ENCODE peak calls at places on chromosomes 6 and 20, in seven cellular contexts. Y is AG04450, C is endothelial cell of umbilical vein, A is fibroblast of mammary gland, Q is NT2/D1, M is retinal pigment epithelial cell, U is neural progenitor cell. V is an unnamed sample.

GRCh38 chr6:143583542-143584330 is 72.2 kb upstream of the FUCA2 start:
- DNase-seq in Q (no peak), Y (peak), M (no peak), U (no peak), A (peak), C (no peak), V (no peak)

GRCh38 chr6:85744571-85744970 is 101.9 kb upstream of the SYNCRIP start:
- DNase-seq in U (no peak), A (no peak), Y (no peak), C (no peak), M (no peak), Q (no peak), V (no peak)

GRCh38 chr6:151181701-151182367 is 57.9 kb upstream of the AKAP12 start:
- DNase-seq in C (no peak), Q (no peak), A (peak), Y (no peak), U (no peak), M (no peak), V (no peak)

GRCh38 chr6:26342106-26342999 is 22.6 kb upstream of the BTN3A2 start:
- DNase-seq in M (no peak), U (peak), Y (no peak), C (no peak), Q (no peak), A (peak), V (no peak)

GRCh38 chr20:14219801-14220461 is 117.5 kb downstream of the FLRT3 start:
- DNase-seq in A (no peak), Y (no peak), Q (peak), C (no peak), M (no peak), U (no peak), V (no peak)

GRCh38 chr6:25660512-25660911 is 8.5 kb downstream of the SCGN start:
- DNase-seq in U (no peak), A (peak), M (no peak), Y (no peak), Q (no peak), C (peak), V (peak)

GRCh38 chr6:156948807-156949206 is 171.6 kb downstream of the ARID1B start:
- DNase-seq in A (peak), U (no peak), Q (no peak), C (peak), M (no peak), Y (peak), V (peak)

GRCh38 chr20:17655865-17656489 is 26.1 kb downstream of the RRBP1 start:
- DNase-seq in A (peak), Q (no peak), Y (no peak), U (no peak), C (no peak), M (no peak), V (no peak)

GRCh38 chr6:104601756-104602155 is 258.0 kb downstream of the HACE1 start:
- DNase-seq in C (no peak), M (no peak), Y (no peak), A (peak), U (no peak), Q (no peak), V (no peak)

GRCh38 chr6:158168054-158168303 is at the start of gene SERAC1:
- DNase-seq in M (no peak), Y (no peak), C (no peak), U (no peak), A (no peak), Q (no peak), V (no peak)

GRCh38 chr20:12528591-12529041 is 480.2 kb upstream of the SPTLC3 start:
- DNase-seq in A (no peak), C (no peak), U (peak), Q (no peak), Y (no peak), M (no peak), V (no peak)

GRCh38 chr6:46368137-46368536 is 123.1 kb downstream of the RCAN2 start:
- DNase-seq in U (no peak), Y (no peak), Q (no peak), A (no peak), C (no peak), M (no peak), V (no peak)

GRCh38 chr6:135181333-135182119 is 418 bp downstream of the MYB start:
- DNase-seq in A (no peak), U (peak), M (no peak), C (peak), Q (no peak), Y (no peak), V (no peak)

GRCh38 chr6:71375676-71376075 is 87.1 kb downstream of the OGFRL1 start:
- DNase-seq in C (no peak), Y (no peak), U (no peak), Q (no peak), A (no peak), M (peak), V (no peak)

GRCh38 chr20:31608256-31608980 is 3.3 kb downstream of the ID1 start:
- DNase-seq in Y (no peak), U (peak), M (no peak), A (peak), C (peak), Q (peak), V (no peak)

GRCh38 chr6:27312146-27312949 is at the start of gene POM121L2:
- DNase-seq in M (no peak), Y (no peak), C (peak), U (peak), A (peak), Q (no peak), V (no peak)

GRCh38 chr20:56554869-56555268 is 21.8 kb downstream of the FAM209B start:
- DNase-seq in M (peak), C (peak), A (peak), Y (peak), Q (peak), U (no peak), V (peak)

GRCh38 chr20:49268600-49269365 is 9.1 kb downstream of the ZNFX1 start:
- DNase-seq in C (no peak), U (no peak), Y (peak), A (peak), Q (no peak), M (no peak), V (no peak)
- H3K4me3 ChIP-seq in C (no peak), U (no peak), Y (no peak), A (no peak), Q (no peak), M (no peak), V (peak)

DNA sequence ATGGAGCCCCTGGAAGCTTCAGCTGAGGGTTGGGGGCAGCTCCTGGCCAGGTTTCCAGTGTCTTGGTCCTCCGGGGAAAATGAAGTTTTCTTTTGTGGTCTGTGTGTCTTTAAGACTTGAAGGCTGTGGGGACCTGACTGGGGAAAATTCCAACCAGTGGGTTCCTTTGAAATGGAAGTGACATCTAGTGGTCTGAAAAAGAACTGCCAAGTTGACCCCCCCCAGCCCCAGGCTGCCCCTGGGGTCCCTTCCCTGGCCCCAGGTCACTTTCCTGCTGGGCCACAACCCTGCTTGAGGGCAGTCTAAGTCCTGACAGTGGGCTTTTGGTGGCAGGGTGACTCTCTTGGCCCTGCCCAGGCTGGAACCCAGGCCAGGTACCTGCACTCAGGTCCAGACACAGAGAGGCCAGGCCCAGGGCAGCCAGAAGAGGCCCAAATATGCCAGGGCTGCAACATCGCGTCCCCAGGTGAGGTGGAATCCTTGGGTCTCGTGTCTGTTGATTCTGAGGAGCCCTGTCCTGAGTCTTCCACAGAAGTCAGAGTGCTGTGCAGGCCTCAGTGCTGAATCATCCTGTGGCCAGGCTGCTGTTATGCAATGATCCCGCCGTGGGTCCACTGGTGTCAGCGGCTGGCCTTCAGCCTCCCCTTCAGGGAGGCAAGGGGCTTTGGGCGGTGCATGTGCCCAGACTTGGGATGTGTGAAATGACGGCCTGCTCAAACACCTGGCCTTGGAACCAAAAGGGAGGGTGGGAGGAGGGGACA is 68.4 kb downstream of the VEGFA start:
- DNase-seq in C (peak), U (peak), A (peak), Q (no peak), M (no peak), Y (no peak), V (no peak)
- H3K4me3 ChIP-seq in C (no peak), U (no peak), A (no peak), Q (no peak), M (no peak), Y (no peak), V (no peak)

DNA sequence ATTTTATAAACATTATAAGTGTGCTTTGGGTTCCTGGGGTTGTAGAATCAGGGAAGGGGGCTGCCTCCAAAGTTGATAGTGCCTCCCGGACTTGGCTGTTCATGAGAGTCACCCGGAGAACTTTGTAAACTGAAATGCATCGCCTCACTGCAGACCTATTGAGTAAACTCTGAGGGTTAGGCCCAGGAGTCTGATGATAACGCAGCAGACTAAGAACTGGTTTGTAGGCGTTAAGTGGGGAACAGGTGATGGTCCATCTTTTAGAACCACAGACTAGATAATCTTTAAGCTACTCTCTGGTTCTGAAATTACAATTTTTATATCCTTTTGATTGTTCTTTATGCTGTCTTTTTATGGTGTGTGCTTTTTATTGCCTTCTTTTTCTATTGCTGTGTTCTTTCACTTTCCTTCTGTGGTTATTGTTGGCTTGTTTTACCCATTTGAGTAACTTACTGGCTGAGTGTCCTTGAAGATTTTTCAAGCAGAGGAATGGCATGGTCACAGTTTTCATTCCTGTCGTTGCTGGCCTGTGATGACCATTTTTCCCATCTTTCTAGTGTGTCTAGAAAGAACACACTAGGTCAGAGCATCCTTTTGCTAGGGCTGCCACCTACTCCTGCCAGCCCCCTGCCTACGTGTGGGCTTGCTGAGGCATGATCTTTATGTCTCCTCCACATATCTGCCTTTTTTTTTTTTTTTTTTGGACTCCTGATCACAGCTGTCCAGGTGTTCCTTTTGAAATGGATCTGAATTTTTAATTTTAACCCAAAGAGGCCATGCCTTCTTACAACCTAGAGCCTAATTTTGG is 30.9 kb downstream of the LRRC1 start:
- DNase-seq in M (no peak), A (no peak), C (no peak), U (no peak), Y (no peak), Q (no peak), V (no peak)
- H3K4me3 ChIP-seq in M (no peak), A (no peak), C (no peak), U (no peak), Y (no peak), Q (no peak), V (no peak)

GRCh38 chr20:36833275-36834020 is 42.5 kb upstream of the TLDC2 start:
- DNase-seq in M (no peak), A (peak), C (peak), Q (no peak), U (no peak), Y (peak), V (no peak)

GRCh38 chr20:36835453-36836198 is 40.3 kb upstream of the TLDC2 start:
- DNase-seq in Q (peak), C (peak), M (peak), Y (peak), U (peak), A (peak), V (peak)

GRCh38 chr20:36832791-36833190 is 43.1 kb upstream of the TLDC2 start:
- DNase-seq in C (no peak), U (no peak), A (no peak), M (no peak), Q (no peak), Y (no peak), V (no peak)

GRCh38 chr20:36836591-36837329 is 39.2 kb upstream of the TLDC2 start:
- DNase-seq in A (peak), C (peak), Q (peak), U (peak), Y (no peak), M (no peak), V (no peak)

GRCh38 chr20:36835025-36835424 is 40.9 kb upstream of the TLDC2 start:
- DNase-seq in A (no peak), M (no peak), Q (no peak), C (no peak), Y (no peak), U (no peak), V (no peak)
- H3K4me3 ChIP-seq in A (no peak), M (no peak), Q (peak), C (no peak), Y (no peak), U (no peak), V (peak)

GRCh38 chr6:128474933-128475332 is 45.5 kb downstream of the PTPRK start:
- DNase-seq in C (no peak), Q (no peak), Y (no peak), U (no peak), A (no peak), M (no peak), V (no peak)

GRCh38 chr6:128474481-128474880 is 45.9 kb downstream of the PTPRK start:
- DNase-seq in Y (no peak), A (no peak), C (no peak), U (no peak), M (no peak), Q (no peak), V (no peak)

GRCh38 chr6:128479048-128479666 is 41.2 kb downstream of the PTPRK start:
- DNase-seq in U (no peak), A (no peak), M (no peak), Q (no peak), C (no peak), Y (no peak), V (no peak)

GRCh38 chr6:128479991-128480390 is 40.4 kb downstream of the PTPRK start:
- DNase-seq in M (no peak), U (no peak), A (no peak), Q (no peak), C (no peak), Y (no peak), V (no peak)

GRCh38 chr6:128478230-128479047 is 42.0 kb downstream of the PTPRK start:
- DNase-seq in U (no peak), M (no peak), Y (no peak), Q (no peak), A (no peak), C (no peak), V (no peak)
- H3K4me3 ChIP-seq in U (no peak), M (no peak), Y (no peak), Q (no peak), A (no peak), C (no peak), V (no peak)

GRCh38 chr20:2509794-2510193 is 1.1 kb upstream of the ZNF343 start:
- DNase-seq in M (no peak), Q (peak), Y (no peak), U (no peak), A (no peak), C (no peak), V (no peak)

GRCh38 chr20:2507875-2508630 is 662 bp downstream of the ZNF343 start:
- DNase-seq in M (no peak), Y (no peak), Q (no peak), U (no peak), A (peak), C (peak), V (no peak)

GRCh38 chr20:2509468-2509781 is 710 bp upstream of the ZNF343 start:
- DNase-seq in M (no peak), C (no peak), Y (no peak), U (no peak), A (no peak), Q (no peak), V (no peak)

GRCh38 chr20:2508631-2509467 is at the start of gene ZNF343:
- DNase-seq in Y (peak), M (peak), Q (peak), U (peak), C (peak), A (peak), V (peak)

DNA sequence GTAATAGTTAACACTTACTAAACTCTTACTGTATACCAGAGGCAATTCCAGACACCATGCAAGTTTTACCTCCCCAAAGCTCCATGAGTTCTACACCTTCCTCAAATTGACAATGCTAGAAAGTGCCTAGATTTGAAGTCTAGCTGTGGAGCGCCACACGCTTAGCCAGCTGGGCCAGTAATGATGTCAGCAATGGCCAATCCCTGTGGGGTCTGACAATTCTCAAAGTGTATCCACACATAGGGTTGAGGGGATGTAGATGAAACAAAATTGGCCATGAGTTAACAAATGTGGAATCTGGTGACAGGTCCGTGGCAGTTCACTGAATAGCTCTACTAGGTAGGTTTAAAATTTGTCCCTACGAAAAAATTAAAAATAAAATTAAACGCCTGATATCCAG is 1.3 kb downstream of the ZNF343 start:
- DNase-seq in Y (no peak), M (no peak), A (peak), U (no peak), C (no peak), Q (no peak), V (no peak)
- H3K4me3 ChIP-seq in Y (peak), M (peak), A (peak), U (no peak), C (no peak), Q (no peak), V (peak)

GRCh38 chr6:160911949-160912348 is 79.6 kb upstream of the MAP3K4 start:
- DNase-seq in U (no peak), M (no peak), Y (no peak), C (no peak), A (no peak), Q (no peak), V (no peak)

GRCh38 chr6:160917581-160917980 is 74.0 kb upstream of the MAP3K4 start:
- DNase-seq in U (no peak), Q (no peak), M (no peak), Y (no peak), C (no peak), A (no peak), V (no peak)

GRCh38 chr6:160912411-160912810 is 79.2 kb upstream of the MAP3K4 start:
- DNase-seq in U (no peak), Y (no peak), A (no peak), C (no peak), M (no peak), Q (no peak), V (no peak)
- H3K4me3 ChIP-seq in U (no peak), Y (no peak), A (no peak), C (no peak), M (no peak), Q (no peak), V (no peak)

DNA sequence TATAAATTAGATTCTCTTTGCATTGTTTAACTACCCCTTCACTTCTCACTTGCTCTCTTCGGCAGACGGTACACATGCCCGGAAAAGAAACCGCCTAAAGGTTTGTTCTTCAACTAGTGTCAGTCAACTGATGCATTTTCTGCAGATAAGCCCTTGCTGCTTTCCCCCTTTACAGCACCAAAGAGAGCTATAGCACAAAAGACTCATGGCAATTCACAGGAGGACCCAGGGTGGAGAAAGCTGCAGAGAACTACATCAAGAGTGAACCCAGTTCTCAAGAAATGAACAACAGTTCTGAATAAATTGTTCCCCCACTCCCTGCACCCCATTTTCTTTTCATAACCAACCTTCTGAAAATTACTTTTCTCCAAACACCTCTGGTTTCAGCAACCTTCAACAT is 8.9 kb downstream of the CD164 start:
- DNase-seq in M (no peak), U (no peak), Q (no peak), A (no peak), Y (no peak), C (no peak), V (no peak)
- H3K4me3 ChIP-seq in M (no peak), U (no peak), Q (no peak), A (no peak), Y (no peak), C (no peak), V (no peak)

V was measured in HFF-Myc.